ENCODE peak calls at places on chromosomes 16 and 17, in eight cellular contexts. One of them, this sample, is unnamed.

GRCh38 chr16:85910073-85910853 is 11.3 kb downstream of the IRF8 start:
- DNase-seq in stimulated activated CD8-positive, alpha-beta memory T cell treated with anti-CD3 and anti-CD28 coated beads, Interleukin-7, amount 100 ng/mL, for 1 hour: no peak
- DNase-seq in AG08395: no peak
- DNase-seq in A673: no peak
- DNase-seq in brain microvascular endothelial cell: no peak
- DNase-seq in HT1080: no peak
- DNase-seq in A172: no peak
- DNase-seq in nephron progenitor cell: no peak
- DNase-seq in this sample: no peak

GRCh38 chr17:33725675-33726271 is 432.7 kb upstream of the ASIC2 start:
- DNase-seq in stimulated activated CD8-positive, alpha-beta memory T cell treated with anti-CD3 and anti-CD28 coated beads, Interleukin-7, amount 100 ng/mL, for 1 hour: no peak
- DNase-seq in AG08395: peak; percentile 64
- DNase-seq in A673: peak; percentile 34
- DNase-seq in brain microvascular endothelial cell: peak; percentile 17
- DNase-seq in HT1080: peak; percentile 17
- DNase-seq in A172: peak; percentile 37
- DNase-seq in nephron progenitor cell: peak; percentile 74
- DNase-seq in this sample: peak; percentile 32

GRCh38 chr16:72242757-72243156 is 70.8 kb upstream of the PMFBP1 start:
- DNase-seq in stimulated activated CD8-positive, alpha-beta memory T cell treated with anti-CD3 and anti-CD28 coated beads, Interleukin-7, amount 100 ng/mL, for 1 hour: no peak
- DNase-seq in AG08395: no peak
- DNase-seq in A673: no peak
- DNase-seq in brain microvascular endothelial cell: no peak
- DNase-seq in HT1080: no peak
- DNase-seq in A172: no peak
- DNase-seq in nephron progenitor cell: no peak
- DNase-seq in this sample: no peak

GRCh38 chr17:76716146-76716833 is 5.5 kb upstream of the MXRA7 start:
- DNase-seq in stimulated activated CD8-positive, alpha-beta memory T cell treated with anti-CD3 and anti-CD28 coated beads, Interleukin-7, amount 100 ng/mL, for 1 hour: peak; percentile 46
- DNase-seq in AG08395: peak; percentile 95
- DNase-seq in A673: peak; percentile 93
- DNase-seq in brain microvascular endothelial cell: peak; percentile 99
- DNase-seq in HT1080: peak; percentile 97
- DNase-seq in A172: peak; percentile 99
- DNase-seq in nephron progenitor cell: no peak
- DNase-seq in this sample: no peak

GRCh38 chr17:48128411-48128810 is 20.8 kb downstream of the SNX11 start:
- DNase-seq in stimulated activated CD8-positive, alpha-beta memory T cell treated with anti-CD3 and anti-CD28 coated beads, Interleukin-7, amount 100 ng/mL, for 1 hour: no peak
- DNase-seq in AG08395: no peak
- DNase-seq in A673: no peak
- DNase-seq in brain microvascular endothelial cell: no peak
- DNase-seq in HT1080: no peak
- DNase-seq in A172: no peak
- DNase-seq in nephron progenitor cell: no peak
- DNase-seq in this sample: no peak

GRCh38 chr16:86089986-86090385 is 191.0 kb downstream of the IRF8 start:
- DNase-seq in stimulated activated CD8-positive, alpha-beta memory T cell treated with anti-CD3 and anti-CD28 coated beads, Interleukin-7, amount 100 ng/mL, for 1 hour: no peak
- DNase-seq in AG08395: no peak
- DNase-seq in A673: no peak
- DNase-seq in brain microvascular endothelial cell: no peak
- DNase-seq in HT1080: no peak
- DNase-seq in A172: no peak
- DNase-seq in nephron progenitor cell: no peak
- DNase-seq in this sample: no peak

GRCh38 chr17:77465358-77466041 is 324.7 kb downstream of the SEC14L1 start:
- DNase-seq in stimulated activated CD8-positive, alpha-beta memory T cell treated with anti-CD3 and anti-CD28 coated beads, Interleukin-7, amount 100 ng/mL, for 1 hour: peak; percentile 48
- DNase-seq in AG08395: peak; percentile 56
- DNase-seq in A673: peak; percentile 70
- DNase-seq in brain microvascular endothelial cell: peak; percentile 60
- DNase-seq in HT1080: peak; percentile 78
- DNase-seq in A172: peak; percentile 64
- DNase-seq in nephron progenitor cell: no peak
- DNase-seq in this sample: no peak

GRCh38 chr16:24717411-24717810 is 12.0 kb upstream of the TNRC6A start:
- DNase-seq in stimulated activated CD8-positive, alpha-beta memory T cell treated with anti-CD3 and anti-CD28 coated beads, Interleukin-7, amount 100 ng/mL, for 1 hour: no peak
- DNase-seq in AG08395: peak; percentile 53
- DNase-seq in A673: no peak
- DNase-seq in brain microvascular endothelial cell: peak; percentile 25
- DNase-seq in HT1080: no peak
- DNase-seq in A172: peak; percentile 19
- DNase-seq in nephron progenitor cell: no peak
- DNase-seq in this sample: no peak

GRCh38 chr16:3672571-3673041 is 18.1 kb downstream of the DNASE1 start:
- DNase-seq in stimulated activated CD8-positive, alpha-beta memory T cell treated with anti-CD3 and anti-CD28 coated beads, Interleukin-7, amount 100 ng/mL, for 1 hour: no peak
- DNase-seq in AG08395: no peak
- DNase-seq in A673: no peak
- DNase-seq in brain microvascular endothelial cell: no peak
- DNase-seq in HT1080: no peak
- DNase-seq in A172: no peak
- DNase-seq in nephron progenitor cell: no peak
- DNase-seq in this sample: no peak

GRCh38 chr16:66639091-66639885 is 34.8 kb downstream of the CMTM3 start:
- DNase-seq in stimulated activated CD8-positive, alpha-beta memory T cell treated with anti-CD3 and anti-CD28 coated beads, Interleukin-7, amount 100 ng/mL, for 1 hour: no peak
- DNase-seq in AG08395: no peak
- DNase-seq in A673: no peak
- DNase-seq in brain microvascular endothelial cell: no peak
- DNase-seq in HT1080: no peak
- DNase-seq in A172: no peak
- DNase-seq in nephron progenitor cell: no peak
- DNase-seq in this sample: no peak

GRCh38 chr16:66379571-66379941 is 13.1 kb downstream of the CDH5 start:
- DNase-seq in stimulated activated CD8-positive, alpha-beta memory T cell treated with anti-CD3 and anti-CD28 coated beads, Interleukin-7, amount 100 ng/mL, for 1 hour: no peak
- DNase-seq in AG08395: no peak
- DNase-seq in A673: no peak
- DNase-seq in brain microvascular endothelial cell: no peak
- DNase-seq in HT1080: no peak
- DNase-seq in A172: no peak
- DNase-seq in nephron progenitor cell: no peak
- DNase-seq in this sample: no peak

GRCh38 chr16:8859913-8860881 is 8.6 kb downstream of the CARHSP1 start:
- DNase-seq in stimulated activated CD8-positive, alpha-beta memory T cell treated with anti-CD3 and anti-CD28 coated beads, Interleukin-7, amount 100 ng/mL, for 1 hour: no peak
- DNase-seq in AG08395: no peak
- DNase-seq in A673: no peak
- DNase-seq in brain microvascular endothelial cell: peak; percentile 40
- DNase-seq in HT1080: no peak
- DNase-seq in A172: no peak
- DNase-seq in nephron progenitor cell: no peak
- DNase-seq in this sample: no peak

GRCh38 chr17:2400474-2400866 is 390 bp downstream of the MNT start:
- DNase-seq in stimulated activated CD8-positive, alpha-beta memory T cell treated with anti-CD3 and anti-CD28 coated beads, Interleukin-7, amount 100 ng/mL, for 1 hour: peak; percentile 12
- DNase-seq in AG08395: no peak
- DNase-seq in A673: peak; percentile 69
- DNase-seq in brain microvascular endothelial cell: no peak
- DNase-seq in HT1080: peak; percentile 35
- DNase-seq in A172: no peak
- DNase-seq in nephron progenitor cell: peak; percentile 65
- DNase-seq in this sample: peak; percentile 56

GRCh38 chr16:12470311-12471229 is 333.1 kb downstream of the CPPED1 start:
- DNase-seq in stimulated activated CD8-positive, alpha-beta memory T cell treated with anti-CD3 and anti-CD28 coated beads, Interleukin-7, amount 100 ng/mL, for 1 hour: no peak
- DNase-seq in AG08395: no peak
- DNase-seq in A673: no peak
- DNase-seq in brain microvascular endothelial cell: peak; percentile 17
- DNase-seq in HT1080: no peak
- DNase-seq in A172: peak; percentile 18
- DNase-seq in nephron progenitor cell: no peak
- DNase-seq in this sample: no peak

GRCh38 chr16:89187337-89188063 is 12.8 kb downstream of the SLC22A31 start:
- DNase-seq in stimulated activated CD8-positive, alpha-beta memory T cell treated with anti-CD3 and anti-CD28 coated beads, Interleukin-7, amount 100 ng/mL, for 1 hour: no peak
- DNase-seq in AG08395: no peak
- DNase-seq in A673: peak; percentile 62
- DNase-seq in brain microvascular endothelial cell: no peak
- DNase-seq in HT1080: peak; percentile 22
- DNase-seq in A172: peak; percentile 16
- DNase-seq in nephron progenitor cell: peak; percentile 44
- DNase-seq in this sample: no peak

GRCh38 chr16:680967-681745 is 946 bp downstream of the STUB1 start:
- DNase-seq in stimulated activated CD8-positive, alpha-beta memory T cell treated with anti-CD3 and anti-CD28 coated beads, Interleukin-7, amount 100 ng/mL, for 1 hour: no peak
- DNase-seq in AG08395: no peak
- DNase-seq in A673: peak; percentile 52
- DNase-seq in brain microvascular endothelial cell: no peak
- DNase-seq in HT1080: peak; percentile 37
- DNase-seq in A172: peak; percentile 30
- DNase-seq in nephron progenitor cell: no peak
- DNase-seq in this sample: no peak

GRCh38 chr17:57407287-57408063 is 151.2 kb downstream of the MSI2 start:
- DNase-seq in stimulated activated CD8-positive, alpha-beta memory T cell treated with anti-CD3 and anti-CD28 coated beads, Interleukin-7, amount 100 ng/mL, for 1 hour: no peak
- DNase-seq in AG08395: no peak
- DNase-seq in A673: no peak
- DNase-seq in brain microvascular endothelial cell: no peak
- DNase-seq in HT1080: no peak
- DNase-seq in A172: no peak
- DNase-seq in nephron progenitor cell: peak; percentile 46
- DNase-seq in this sample: no peak

GRCh38 chr16:58970775-58971174 is 236.7 kb upstream of the GOT2 start:
- DNase-seq in stimulated activated CD8-positive, alpha-beta memory T cell treated with anti-CD3 and anti-CD28 coated beads, Interleukin-7, amount 100 ng/mL, for 1 hour: no peak
- DNase-seq in AG08395: peak; percentile 18
- DNase-seq in A673: no peak
- DNase-seq in brain microvascular endothelial cell: no peak
- DNase-seq in HT1080: peak; percentile 1
- DNase-seq in A172: no peak
- DNase-seq in nephron progenitor cell: no peak
- DNase-seq in this sample: no peak

GRCh38 chr17:58587713-58588117 is 73.3 kb upstream of the MTMR4 start:
- DNase-seq in stimulated activated CD8-positive, alpha-beta memory T cell treated with anti-CD3 and anti-CD28 coated beads, Interleukin-7, amount 100 ng/mL, for 1 hour: peak; percentile 22
- DNase-seq in AG08395: peak; percentile 75
- DNase-seq in A673: peak; percentile 67
- DNase-seq in brain microvascular endothelial cell: peak; percentile 21
- DNase-seq in HT1080: peak; percentile 56
- DNase-seq in A172: peak; percentile 57
- DNase-seq in nephron progenitor cell: peak; percentile 73
- DNase-seq in this sample: peak; percentile 54

GRCh38 chr16:86994651-86995171 is 322.5 kb downstream of the C16orf95 start:
- DNase-seq in stimulated activated CD8-positive, alpha-beta memory T cell treated with anti-CD3 and anti-CD28 coated beads, Interleukin-7, amount 100 ng/mL, for 1 hour: no peak
- DNase-seq in AG08395: peak; percentile 95
- DNase-seq in A673: peak; percentile 10
- DNase-seq in brain microvascular endothelial cell: peak; percentile 93
- DNase-seq in HT1080: peak; percentile 85
- DNase-seq in A172: peak; percentile 98
- DNase-seq in nephron progenitor cell: peak; percentile 54
- DNase-seq in this sample: peak; percentile 69

GRCh38 chr16:84054271-84054670 is 11.7 kb upstream of the SLC38A8 start:
- DNase-seq in stimulated activated CD8-positive, alpha-beta memory T cell treated with anti-CD3 and anti-CD28 coated beads, Interleukin-7, amount 100 ng/mL, for 1 hour: no peak
- DNase-seq in AG08395: no peak
- DNase-seq in A673: no peak
- DNase-seq in brain microvascular endothelial cell: no peak
- DNase-seq in HT1080: no peak
- DNase-seq in A172: no peak
- DNase-seq in nephron progenitor cell: no peak
- DNase-seq in this sample: no peak

GRCh38 chr16:1525871-1526607 is 7.4 kb upstream of the TMEM204 start:
- DNase-seq in stimulated activated CD8-positive, alpha-beta memory T cell treated with anti-CD3 and anti-CD28 coated beads, Interleukin-7, amount 100 ng/mL, for 1 hour: no peak
- DNase-seq in AG08395: no peak
- DNase-seq in A673: no peak
- DNase-seq in brain microvascular endothelial cell: no peak
- DNase-seq in HT1080: no peak
- DNase-seq in A172: no peak
- DNase-seq in nephron progenitor cell: no peak
- DNase-seq in this sample: no peak

GRCh38 chr16:67349172-67349571 is 22.6 kb downstream of the LRRC36 start:
- DNase-seq in stimulated activated CD8-positive, alpha-beta memory T cell treated with anti-CD3 and anti-CD28 coated beads, Interleukin-7, amount 100 ng/mL, for 1 hour: no peak
- DNase-seq in AG08395: no peak
- DNase-seq in A673: peak; percentile 29
- DNase-seq in brain microvascular endothelial cell: no peak
- DNase-seq in HT1080: peak; percentile 37
- DNase-seq in A172: peak; percentile 32
- DNase-seq in nephron progenitor cell: no peak
- DNase-seq in this sample: no peak

GRCh38 chr17:4479982-4480751 is 18.5 kb upstream of the SPNS2 start:
- DNase-seq in stimulated activated CD8-positive, alpha-beta memory T cell treated with anti-CD3 and anti-CD28 coated beads, Interleukin-7, amount 100 ng/mL, for 1 hour: no peak
- DNase-seq in AG08395: no peak
- DNase-seq in A673: no peak
- DNase-seq in brain microvascular endothelial cell: no peak
- DNase-seq in HT1080: no peak
- DNase-seq in A172: no peak
- DNase-seq in nephron progenitor cell: no peak
- DNase-seq in this sample: no peak

GRCh38 chr17:8408371-8408770 is 10.7 kb upstream of the RNF222 start:
- DNase-seq in stimulated activated CD8-positive, alpha-beta memory T cell treated with anti-CD3 and anti-CD28 coated beads, Interleukin-7, amount 100 ng/mL, for 1 hour: no peak
- DNase-seq in AG08395: no peak
- DNase-seq in A673: no peak
- DNase-seq in brain microvascular endothelial cell: no peak
- DNase-seq in HT1080: peak; percentile 34
- DNase-seq in A172: peak; percentile 20
- DNase-seq in nephron progenitor cell: no peak
- DNase-seq in this sample: no peak

GRCh38 chr16:56242740-56243139 is 51.5 kb downstream of the GNAO1 start:
- DNase-seq in stimulated activated CD8-positive, alpha-beta memory T cell treated with anti-CD3 and anti-CD28 coated beads, Interleukin-7, amount 100 ng/mL, for 1 hour: no peak
- DNase-seq in AG08395: no peak
- DNase-seq in A673: no peak
- DNase-seq in brain microvascular endothelial cell: no peak
- DNase-seq in HT1080: peak; percentile 42
- DNase-seq in A172: no peak
- DNase-seq in nephron progenitor cell: no peak
- DNase-seq in this sample: no peak

GRCh38 chr17:6494239-6494941 is 50.1 kb downstream of the PIMREG start:
- DNase-seq in stimulated activated CD8-positive, alpha-beta memory T cell treated with anti-CD3 and anti-CD28 coated beads, Interleukin-7, amount 100 ng/mL, for 1 hour: no peak
- DNase-seq in AG08395: no peak
- DNase-seq in A673: no peak
- DNase-seq in brain microvascular endothelial cell: no peak
- DNase-seq in HT1080: no peak
- DNase-seq in A172: peak; percentile 54
- DNase-seq in nephron progenitor cell: no peak
- DNase-seq in this sample: peak; percentile 69

GRCh38 chr16:49588061-49588460 is 214.5 kb downstream of the C16orf78 start:
- DNase-seq in stimulated activated CD8-positive, alpha-beta memory T cell treated with anti-CD3 and anti-CD28 coated beads, Interleukin-7, amount 100 ng/mL, for 1 hour: no peak
- DNase-seq in AG08395: no peak
- DNase-seq in A673: no peak
- DNase-seq in brain microvascular endothelial cell: no peak
- DNase-seq in HT1080: no peak
- DNase-seq in A172: no peak
- DNase-seq in nephron progenitor cell: no peak
- DNase-seq in this sample: no peak

GRCh38 chr17:27559996-27560481 is 70.9 kb upstream of the LGALS9 start:
- DNase-seq in stimulated activated CD8-positive, alpha-beta memory T cell treated with anti-CD3 and anti-CD28 coated beads, Interleukin-7, amount 100 ng/mL, for 1 hour: no peak
- DNase-seq in AG08395: peak; percentile 70
- DNase-seq in A673: peak; percentile 92
- DNase-seq in brain microvascular endothelial cell: peak; percentile 81
- DNase-seq in HT1080: peak; percentile 84
- DNase-seq in A172: peak; percentile 73
- DNase-seq in nephron progenitor cell: no peak
- DNase-seq in this sample: peak; percentile 96

GRCh38 chr16:11101695-11102522 is 154.1 kb downstream of the SOCS1 start:
- DNase-seq in stimulated activated CD8-positive, alpha-beta memory T cell treated with anti-CD3 and anti-CD28 coated beads, Interleukin-7, amount 100 ng/mL, for 1 hour: no peak
- DNase-seq in AG08395: no peak
- DNase-seq in A673: peak; percentile 25
- DNase-seq in brain microvascular endothelial cell: peak; percentile 59
- DNase-seq in HT1080: no peak
- DNase-seq in A172: peak; percentile 61
- DNase-seq in nephron progenitor cell: no peak
- DNase-seq in this sample: no peak

GRCh38 chr17:61284174-61284573 is 115.5 kb upstream of the TBX2 start:
- DNase-seq in stimulated activated CD8-positive, alpha-beta memory T cell treated with anti-CD3 and anti-CD28 coated beads, Interleukin-7, amount 100 ng/mL, for 1 hour: no peak
- DNase-seq in AG08395: no peak
- DNase-seq in A673: no peak
- DNase-seq in brain microvascular endothelial cell: peak; percentile 92
- DNase-seq in HT1080: peak; percentile 92
- DNase-seq in A172: peak; percentile 76
- DNase-seq in nephron progenitor cell: peak; percentile 5
- DNase-seq in this sample: no peak

GRCh38 chr16:75319513-75320401 is 68.3 kb upstream of the BCAR1 start:
- DNase-seq in stimulated activated CD8-positive, alpha-beta memory T cell treated with anti-CD3 and anti-CD28 coated beads, Interleukin-7, amount 100 ng/mL, for 1 hour: no peak
- DNase-seq in AG08395: peak; percentile 79
- DNase-seq in A673: no peak
- DNase-seq in brain microvascular endothelial cell: peak; percentile 81
- DNase-seq in HT1080: peak; percentile 90
- DNase-seq in A172: peak; percentile 84
- DNase-seq in nephron progenitor cell: no peak
- DNase-seq in this sample: peak; percentile 32

GRCh38 chr16:89720520-89720858 is 209 bp downstream of the VPS9D1 start:
- DNase-seq in stimulated activated CD8-positive, alpha-beta memory T cell treated with anti-CD3 and anti-CD28 coated beads, Interleukin-7, amount 100 ng/mL, for 1 hour: no peak
- DNase-seq in AG08395: no peak
- DNase-seq in A673: no peak
- DNase-seq in brain microvascular endothelial cell: no peak
- DNase-seq in HT1080: no peak
- DNase-seq in A172: no peak
- DNase-seq in nephron progenitor cell: peak; percentile 83
- DNase-seq in this sample: peak; percentile 30